ENCODE peak calls at places on chromosomes 11 and 22, in seven cellular contexts. M is fibroblast of lung, V is tibial nerve, Y is lung, D is PC-9, F is pancreas, I is cardiac fibroblast. T is an unnamed sample.

GRCh38 chr11:116984589-116984988 is 113.6 kb downstream of the SIK3 start:
- DNase-seq in M (peak; percentile 99), V (no peak), Y (no peak), D (peak; percentile 81), F (no peak), I (peak; percentile 94), T (no peak)

GRCh38 chr11:61429346-61429690 is 457 bp downstream of the CPSF7 start:
- DNase-seq in M (peak; percentile 46), V (no peak), Y (no peak), D (peak; percentile 55), F (no peak), I (peak; percentile 57), T (peak; percentile 22)

GRCh38 chr22:43923631-43924548 is at the start of gene PNPLA3:
- DNase-seq in M (peak; percentile 88), V (peak; percentile 74), Y (peak; percentile 88), D (peak; percentile 73), F (peak; percentile 92), I (peak; percentile 80), T (peak; percentile 60)

GRCh38 chr22:36330655-36331305 is 57.0 kb downstream of the MYH9 start:
- DNase-seq in M (peak; percentile 77), V (no peak), Y (peak; percentile 55), D (no peak), F (no peak), I (peak; percentile 89), T (no peak)

GRCh38 chr22:37675930-37676571 is 615 bp downstream of the LGALS1 start:
- DNase-seq in M (peak; percentile 25), V (no peak), Y (no peak), D (peak; percentile 71), F (peak; percentile 56), I (peak; percentile 33), T (no peak)

GRCh38 chr11:116461789-116462188 is 311.0 kb downstream of the BUD13 start:
- DNase-seq in M (no peak), V (no peak), Y (no peak), D (no peak), F (no peak), I (no peak), T (no peak)

GRCh38 chr11:64121637-64122410 is 44.1 kb downstream of the MACROD1 start:
- DNase-seq in M (peak; percentile 94), V (no peak), Y (no peak), D (no peak), F (no peak), I (peak; percentile 69), T (no peak)

GRCh38 chr22:28674121-28674563 is 5.5 kb downstream of the TTC28 start:
- DNase-seq in M (peak; percentile 72), V (no peak), Y (no peak), D (peak; percentile 52), F (no peak), I (peak; percentile 64), T (no peak)

GRCh38 chr22:43851058-43851978 is 11.0 kb downstream of the SULT4A1 start:
- DNase-seq in M (no peak), V (no peak), Y (no peak), D (no peak), F (peak; percentile 2), I (no peak), T (no peak)

DNA sequence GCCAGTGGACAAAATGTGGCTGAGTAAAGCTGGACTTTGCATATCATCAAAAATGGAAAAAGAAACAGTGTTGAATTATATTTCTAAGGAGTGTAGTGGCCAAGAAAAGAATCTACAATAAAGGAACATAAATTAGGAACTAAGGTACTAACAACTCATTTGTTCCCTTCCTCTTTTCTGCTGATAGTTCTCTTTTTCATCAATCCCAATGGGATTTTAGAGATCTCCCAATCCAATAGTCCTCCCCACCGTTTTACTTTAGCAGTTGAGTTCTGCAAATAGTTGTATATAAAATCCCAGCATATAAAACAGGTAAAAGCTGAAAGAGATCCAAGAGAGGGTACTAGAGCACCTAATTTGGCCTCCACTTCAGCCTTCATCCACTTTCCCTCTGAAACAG is 2.0 kb downstream of the PRCP start:
- DNase-seq in M (no peak), V (no peak), Y (no peak), D (no peak), F (no peak), I (no peak), T (no peak)
- H3K4me3 ChIP-seq in M (no peak overlapping the region), V (no peak overlapping the region), Y (no peak overlapping the region), D (no peak overlapping the region), F (no peak overlapping the region), I (no peak overlapping the region), T (no peak overlapping the region)

DNA sequence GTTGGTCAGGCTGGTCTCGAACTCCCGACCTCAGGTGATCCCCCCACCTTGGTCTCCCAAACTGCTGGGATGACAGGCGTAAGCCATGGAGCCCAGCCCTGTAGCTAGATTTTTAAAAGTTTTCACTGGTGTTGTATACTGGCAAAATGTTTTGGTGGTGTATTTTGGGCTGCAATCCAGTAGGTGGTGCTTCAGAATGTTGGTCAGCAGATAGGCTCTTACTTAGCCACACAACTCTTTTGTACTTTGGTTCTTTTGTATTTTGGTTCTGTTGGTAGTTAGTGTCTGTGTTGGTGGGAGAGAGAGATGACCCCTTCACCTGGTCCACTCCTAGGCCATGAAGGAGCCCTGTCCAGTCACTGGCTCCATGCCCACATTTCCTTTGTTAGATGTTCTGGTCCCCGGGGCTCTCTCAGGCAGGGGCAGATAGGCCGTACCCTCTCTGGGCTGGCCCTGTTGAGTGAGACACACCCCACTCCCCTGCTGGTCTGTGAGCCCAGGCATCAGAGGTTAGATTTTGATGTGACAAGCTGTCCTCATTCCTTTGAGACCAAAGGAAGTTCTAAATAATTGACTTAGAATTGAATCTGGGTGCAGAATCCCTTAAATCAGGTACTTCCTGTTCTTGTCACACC is 123.8 kb downstream of the DDX10 start:
- DNase-seq in M (peak; percentile 48), V (no peak), Y (no peak), D (no peak), F (no peak), I (peak; percentile 68), T (no peak)
- TF ChIP-seq CTCF in M (peak; percentile 55), V (no peak), Y (no peak), D (peak; percentile 47), F (no peak), I (peak; percentile 65), T (peak; percentile 62)

DNA sequence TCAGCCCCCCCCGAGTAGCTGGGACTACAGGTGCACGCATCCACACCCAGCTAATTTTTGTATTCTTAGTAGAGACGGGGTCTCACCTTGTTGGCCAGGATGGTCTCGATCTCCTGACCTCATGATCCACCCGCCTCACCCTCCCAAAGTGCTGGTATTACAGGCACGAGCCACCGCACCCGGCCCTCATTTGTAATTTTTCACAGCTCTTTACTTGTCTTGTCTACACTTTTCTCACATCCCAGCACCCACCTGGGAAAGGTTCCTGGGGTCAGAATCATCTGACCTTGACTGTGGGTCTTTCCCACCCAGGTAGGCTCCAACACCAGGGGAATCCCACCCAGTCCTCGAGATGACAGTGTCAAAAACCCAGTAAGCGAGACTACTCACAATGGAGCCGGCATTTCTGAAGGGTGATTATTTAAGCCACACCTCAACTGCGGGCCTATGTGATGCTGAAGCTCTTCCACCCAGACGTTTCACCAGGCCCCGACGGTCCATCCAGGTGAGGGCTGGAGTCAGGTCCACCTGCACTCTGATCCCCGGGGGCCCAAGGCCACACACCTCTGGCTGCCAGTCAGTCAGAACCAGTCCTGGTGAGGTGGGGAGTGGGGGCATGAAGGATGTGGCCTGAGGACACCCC is 23.4 kb downstream of the CELSR1 start:
- DNase-seq in M (no peak), V (no peak), Y (no peak), D (no peak), F (no peak), I (no peak), T (no peak)
- H3K4me3 ChIP-seq in M (no peak overlapping the region), V (no peak overlapping the region), Y (no peak overlapping the region), D (no peak overlapping the region), F (no peak overlapping the region), I (no peak overlapping the region), T (no peak overlapping the region)

GRCh38 chr11:129639300-129639699 is 176.3 kb upstream of the TMEM45B start:
- DNase-seq in M (peak; percentile 100), V (no peak), Y (no peak), D (peak; percentile 97), F (no peak), I (peak; percentile 97), T (peak; percentile 94)

GRCh38 chr11:129640671-129641070 is 175.0 kb upstream of the TMEM45B start:
- DNase-seq in M (no peak), V (no peak), Y (no peak), D (no peak), F (no peak), I (no peak), T (no peak)

GRCh38 chr11:129637473-129637872 is 178.2 kb upstream of the TMEM45B start:
- DNase-seq in M (peak; percentile 66), V (no peak), Y (no peak), D (peak; percentile 71), F (no peak), I (peak; percentile 39), T (no peak)

GRCh38 chr11:129637983-129638776 is 177.5 kb upstream of the TMEM45B start:
- DNase-seq in M (no peak), V (no peak), Y (no peak), D (no peak), F (no peak), I (peak; percentile 23), T (no peak)

DNA sequence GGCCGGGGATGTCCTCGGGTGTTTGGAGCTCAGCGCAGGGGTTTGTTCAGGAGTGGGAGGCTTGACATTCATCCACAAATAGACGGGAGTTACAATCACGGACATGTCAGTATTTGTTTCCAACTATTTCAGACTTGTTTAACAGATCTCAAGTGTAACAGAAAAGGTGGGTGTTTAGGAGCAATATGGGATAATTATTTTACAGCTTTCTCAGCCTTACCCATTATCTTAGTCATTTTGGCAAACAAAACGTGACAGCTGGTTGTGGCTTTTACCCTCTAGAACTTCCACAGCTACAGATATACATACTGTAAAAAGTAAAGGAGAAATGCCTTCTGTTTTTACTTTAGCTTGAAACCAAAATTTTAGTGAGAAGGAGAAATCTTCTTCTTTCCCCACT is 178.7 kb upstream of the TMEM45B start:
- DNase-seq in M (peak; percentile 25), V (no peak), Y (no peak), D (no peak), F (no peak), I (no peak), T (no peak)
- TF ChIP-seq CTCF in M (no peak), V (no peak), Y (no peak), D (no peak), F (no peak), I (no peak), T (no peak)

T was measured in retinal pigment epithelial cell.